ENCODE peak calls at places on chromosome 14, in six cellular contexts. L, A, B, Z, Q and N are unnamed samples.

GRCh38 chr14:97976861-97977260 is 1179.7 kb downstream of the VRK1 start:
- DNase-seq in L (no peak), A (peak), B (peak), Q (no peak), Z (no peak), N (no peak)

GRCh38 chr14:105386581-105387529 is 11.5 kb upstream of the TEX22 start:
- DNase-seq in B (no peak), Q (no peak), A (no peak), L (no peak), Z (no peak), N (no peak)

GRCh38 chr14:91018465-91018864 is 42.0 kb downstream of the RPS6KA5 start:
- DNase-seq in L (no peak), Z (no peak), A (no peak), B (no peak), Q (no peak), N (no peak)

GRCh38 chr14:37197421-37198272 is at the start of gene MIPOL1:
- DNase-seq in Q (peak), B (no peak), A (peak), L (peak), Z (peak), N (peak)

GRCh38 chr14:68285421-68286179 is 466.0 kb downstream of the RAD51B start:
- DNase-seq in A (no peak), B (peak), Z (no peak), L (no peak), Q (no peak), N (no peak)

GRCh38 chr14:61145258-61145902 is 135.8 kb downstream of the TMEM30B start:
- DNase-seq in L (no peak), A (no peak), Z (peak), Q (no peak), B (no peak), N (peak)

GRCh38 chr14:99133563-99134332 is 138.2 kb downstream of the BCL11B start:
- DNase-seq in L (peak), B (peak), Z (no peak), Q (no peak), A (no peak), N (no peak)

GRCh38 chr14:68522510-68523325 is 270.1 kb downstream of the ZFP36L1 start:
- DNase-seq in Z (peak), Q (no peak), L (no peak), B (no peak), A (no peak), N (peak)

GRCh38 chr14:59507063-59507751 is 22.9 kb downstream of the JKAMP start:
- DNase-seq in Z (peak), B (peak), A (no peak), Q (peak), L (no peak), N (peak)

GRCh38 chr14:59305836-59306555 is 117.5 kb downstream of the DAAM1 start:
- DNase-seq in Z (peak), Q (no peak), A (no peak), B (no peak), L (no peak), N (peak)

GRCh38 chr14:80930836-80931389 is 10.6 kb downstream of the CEP128 start:
- DNase-seq in A (no peak), L (no peak), Z (peak), B (no peak), Q (no peak), N (peak)

GRCh38 chr14:37232907-37233481 is 35.3 kb downstream of the MIPOL1 start:
- DNase-seq in B (no peak), L (no peak), A (no peak), Z (peak), Q (no peak), N (peak)

GRCh38 chr14:81051547-81051946 is 96.1 kb downstream of the TSHR start:
- DNase-seq in Q (no peak), B (no peak), A (no peak), L (no peak), Z (no peak), N (no peak)

GRCh38 chr14:61475316-61475715 is 153.9 kb downstream of the PRKCH start:
- DNase-seq in Q (no peak), B (peak), Z (peak), L (no peak), A (no peak), N (peak)

GRCh38 chr14:37826869-37827268 is 231.4 kb downstream of the TTC6 start:
- DNase-seq in L (no peak), B (no peak), A (no peak), Z (no peak), Q (no peak), N (no peak)

GRCh38 chr14:90760591-90761316 is 55.5 kb downstream of the TTC7B start:
- DNase-seq in Q (no peak), Z (peak), L (no peak), A (no peak), B (no peak), N (peak)

GRCh38 chr14:23864252-23864651 is 89.3 kb upstream of the DHRS4 start:
- DNase-seq in Z (no peak), L (no peak), Q (no peak), B (no peak), A (no peak), N (no peak)

GRCh38 chr14:72904840-72905561 is 11.1 kb upstream of the DPF3 start:
- DNase-seq in Z (peak), B (peak), L (peak), Q (peak), A (no peak), N (peak)

GRCh38 chr14:77660754-77661153 is 44.3 kb upstream of the SPTLC2 start:
- DNase-seq in A (no peak), B (no peak), Q (no peak), Z (no peak), L (no peak), N (no peak)

GRCh38 chr14:91708795-91709194 is 23.1 kb downstream of the CATSPERB start:
- DNase-seq in Z (no peak), A (no peak), Q (no peak), B (no peak), L (no peak), N (no peak)

GRCh38 chr14:105844810-105845724 is 318.7 kb downstream of the TMEM121 start:
- DNase-seq in A (no peak), Q (no peak), L (peak), Z (no peak), B (peak), N (no peak)

GRCh38 chr14:92551066-92551841 is 37.7 kb downstream of the RIN3 start:
- DNase-seq in Q (no peak), A (no peak), Z (no peak), B (no peak), L (no peak), N (no peak)

GRCh38 chr14:103385994-103386491 is 828 bp downstream of the MARK3 start:
- DNase-seq in Z (no peak), B (peak), A (peak), Q (no peak), L (no peak), N (no peak)

GRCh38 chr14:98715054-98715453 is 556.9 kb downstream of the BCL11B start:
- DNase-seq in L (no peak), Q (no peak), Z (no peak), B (no peak), A (no peak), N (no peak)

GRCh38 chr14:97359391-97359790 is 562.2 kb downstream of the VRK1 start:
- DNase-seq in B (no peak), Z (no peak), Q (no peak), L (no peak), A (no peak), N (no peak)

GRCh38 chr14:44846232-44846824 is 115.4 kb downstream of the KLHL28 start:
- DNase-seq in A (no peak), L (no peak), Z (peak), B (no peak), Q (peak), N (peak)

GRCh38 chr14:19920021-19920657 is at the start of gene OR4K5:
- DNase-seq in Z (no peak), A (no peak), L (no peak), Q (no peak), B (no peak), N (no peak)

GRCh38 chr14:65032319-65032718 is 45.6 kb downstream of the FNTB start:
- DNase-seq in Z (no peak), L (no peak), A (peak), Q (peak), B (no peak), N (no peak)

GRCh38 chr14:65226824-65227604 is 124.7 kb upstream of the MAX start:
- DNase-seq in A (no peak), B (no peak), L (no peak), Z (peak), Q (peak), N (peak)

GRCh38 chr14:78933948-78934524 is 763.9 kb downstream of the NRXN3 start:
- DNase-seq in L (no peak), Z (peak), B (no peak), Q (peak), A (no peak), N (peak)
- TF ChIP-seq CTCF in L (no peak), Z (peak), B (no peak), Q (no peak), A (peak), N (peak)

GRCh38 chr14:21103165-21103709 is 2.4 kb downstream of the TMEM253 start:
- DNase-seq in L (no peak), B (no peak), A (no peak), Q (no peak), Z (no peak), N (no peak)
- H3K4me3 ChIP-seq in L (peak), B (peak), A (peak), Q (peak), Z (peak), N (peak)

DNA sequence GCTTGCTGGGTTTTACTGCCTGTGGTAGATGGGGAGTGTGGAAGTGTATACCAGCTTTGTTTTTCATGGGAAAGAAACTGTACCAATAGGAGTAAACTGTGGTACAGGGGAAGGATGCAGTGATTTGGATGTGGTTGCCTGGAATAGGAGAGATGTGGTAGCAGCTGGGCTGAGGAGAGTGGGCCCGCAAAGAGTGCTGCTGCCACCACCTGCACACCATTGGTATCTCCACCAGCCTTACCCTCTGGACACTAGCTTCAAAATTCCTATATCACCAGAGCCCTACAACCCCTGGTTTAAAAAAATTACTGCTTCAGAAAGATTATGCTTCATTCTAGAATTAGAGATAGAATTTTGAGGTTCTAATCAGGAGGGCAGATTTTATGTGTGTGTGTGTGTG is 53.6 kb downstream of the AKAP6 start:
- DNase-seq in B (no peak), A (no peak), Q (no peak), Z (peak), L (no peak), N (peak)
- TF ChIP-seq CTCF in B (no peak), A (peak), Q (no peak), Z (peak), L (no peak), N (peak)

GRCh38 chr14:50001146-50001998 is 108.5 kb downstream of the ARF6 start:
- DNase-seq in B (peak), L (peak), Q (peak), Z (no peak), A (no peak), N (peak)

GRCh38 chr14:49999826-50000214 is 106.9 kb downstream of the ARF6 start:
- DNase-seq in Q (no peak), Z (no peak), B (no peak), L (no peak), A (no peak), N (no peak)

GRCh38 chr14:49999216-49999761 is 106.4 kb downstream of the ARF6 start:
- DNase-seq in Z (peak), L (peak), B (peak), A (peak), Q (peak), N (peak)

GRCh38 chr14:50001999-50002925 is 109.4 kb downstream of the ARF6 start:
- DNase-seq in A (peak), Q (peak), L (peak), Z (no peak), B (peak), N (no peak)

DNA sequence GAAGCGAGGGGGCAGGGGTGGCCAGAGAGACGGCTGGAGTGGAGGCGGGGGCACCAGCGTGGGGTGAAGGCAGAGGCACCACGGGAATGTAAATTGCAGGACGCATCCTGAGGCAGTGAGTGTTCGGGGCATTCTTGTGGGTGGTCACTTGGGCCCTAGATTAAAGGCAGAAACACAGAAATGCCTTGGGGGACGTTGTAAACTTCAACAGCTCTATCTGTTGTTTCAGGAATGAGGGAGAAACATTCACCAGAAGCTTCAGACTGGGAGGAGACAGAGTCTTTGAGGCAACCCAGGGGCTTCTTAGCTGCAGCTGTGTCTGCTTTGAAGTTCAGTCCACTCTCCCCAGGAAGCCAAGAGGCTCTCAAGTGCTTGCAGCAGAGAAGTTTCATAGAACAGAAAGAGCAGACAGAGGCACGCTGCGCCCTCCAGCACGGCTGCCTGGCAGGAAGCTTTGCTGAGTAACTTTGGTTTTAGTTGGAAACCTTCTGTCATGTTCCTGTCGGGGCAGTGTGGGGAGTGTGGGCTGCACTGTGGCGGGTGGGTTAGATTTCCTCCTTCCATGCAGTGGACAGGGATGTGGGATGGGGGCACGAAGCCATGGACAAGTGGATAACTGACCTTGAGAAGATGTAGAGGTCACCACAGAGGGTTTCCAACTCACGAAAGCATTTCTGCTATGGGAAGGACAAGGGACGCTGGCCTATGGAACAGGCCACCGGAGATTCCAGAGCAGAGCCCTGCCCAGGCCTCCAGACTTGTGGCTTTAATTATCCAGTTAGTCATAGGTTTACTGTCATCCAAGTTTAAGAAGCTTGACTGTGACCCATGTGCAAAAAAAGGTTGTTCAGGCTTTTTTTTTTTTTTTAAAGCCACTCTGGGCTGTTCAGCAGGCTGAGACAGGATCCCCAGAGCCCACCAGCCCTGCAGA is 107.6 kb downstream of the ARF6 start:
- DNase-seq in A (peak), B (peak), Q (peak), Z (peak), L (peak), N (peak)
- H3K4me3 ChIP-seq in A (no peak), B (peak), Q (no peak), Z (peak), L (no peak), N (no peak)

DNA sequence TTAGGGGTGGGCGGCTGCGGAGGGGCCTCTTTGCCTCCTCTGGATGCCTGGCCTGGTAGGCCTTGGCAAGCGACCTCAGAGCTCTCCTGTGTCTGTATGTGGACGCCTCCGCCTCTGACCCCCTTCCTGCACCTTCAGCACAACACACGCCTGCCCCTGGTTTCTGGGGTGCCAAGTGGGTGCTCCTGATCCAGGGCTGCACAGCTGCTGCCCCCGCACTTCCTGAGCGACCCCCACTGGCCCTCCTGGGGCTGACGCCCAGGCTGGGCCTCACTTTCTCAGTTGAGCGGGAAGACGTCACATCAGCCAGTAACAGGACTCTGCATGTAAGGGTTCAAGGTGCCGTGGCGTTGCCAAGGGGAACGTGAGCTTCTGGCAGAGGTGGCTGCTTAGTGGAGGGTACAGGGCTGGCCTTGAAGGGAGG is 322.2 kb upstream of the RTL1 start:
- DNase-seq in Z (no peak), B (peak), A (no peak), L (no peak), Q (no peak), N (no peak)
- TF ChIP-seq CTCF in Z (no peak), B (no peak), A (no peak), L (no peak), Q (no peak), N (no peak)

DNA sequence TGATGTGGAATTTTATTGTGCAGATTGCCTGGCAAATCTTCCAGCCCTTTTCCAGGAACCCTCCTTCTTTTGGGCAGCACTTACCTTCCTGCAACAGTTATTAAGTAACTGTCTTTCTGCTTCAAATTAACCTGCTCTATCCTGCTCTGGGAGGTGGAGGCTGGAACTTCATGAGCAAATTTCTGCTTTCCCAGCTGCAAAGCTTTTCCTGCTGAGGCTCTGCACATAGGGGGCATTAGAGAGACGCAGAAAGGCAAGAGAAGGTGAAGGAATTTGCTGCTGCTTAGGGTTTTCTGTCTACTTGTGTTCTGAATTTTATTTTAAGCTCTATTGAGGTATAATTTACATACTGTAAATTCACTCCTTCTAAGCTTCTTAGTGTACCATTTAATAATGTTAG is 259.2 kb downstream of the PCNX1 start:
- DNase-seq in B (no peak), Z (peak), Q (peak), L (peak), A (no peak), N (peak)
- H3K4me3 ChIP-seq in B (no peak), Z (no peak), Q (no peak), L (no peak), A (no peak), N (no peak)

DNA sequence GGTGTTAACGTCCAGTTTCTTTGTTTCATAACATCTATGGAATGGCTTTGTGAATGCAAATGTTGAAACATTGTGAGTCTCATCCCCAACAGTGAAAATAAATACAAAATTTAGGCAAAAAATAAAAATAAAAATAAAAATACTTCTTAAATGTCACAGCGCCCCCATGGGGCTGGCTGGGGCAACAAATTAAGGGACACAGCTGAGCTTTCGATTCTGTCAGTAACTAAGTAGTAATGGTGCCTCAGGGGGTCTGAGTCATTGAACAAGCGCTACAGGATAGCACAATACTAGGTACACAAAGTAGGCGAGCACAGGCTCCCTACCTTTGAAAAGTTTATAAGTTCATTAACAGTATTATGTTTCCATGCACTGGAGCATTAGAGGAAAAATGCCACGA is 667.3 kb downstream of the DIO2 start:
- DNase-seq in A (no peak), Q (no peak), B (no peak), Z (peak), L (no peak), N (peak)
- TF ChIP-seq CTCF in A (no peak), Q (no peak), B (no peak), Z (peak), L (no peak), N (peak)

DNA sequence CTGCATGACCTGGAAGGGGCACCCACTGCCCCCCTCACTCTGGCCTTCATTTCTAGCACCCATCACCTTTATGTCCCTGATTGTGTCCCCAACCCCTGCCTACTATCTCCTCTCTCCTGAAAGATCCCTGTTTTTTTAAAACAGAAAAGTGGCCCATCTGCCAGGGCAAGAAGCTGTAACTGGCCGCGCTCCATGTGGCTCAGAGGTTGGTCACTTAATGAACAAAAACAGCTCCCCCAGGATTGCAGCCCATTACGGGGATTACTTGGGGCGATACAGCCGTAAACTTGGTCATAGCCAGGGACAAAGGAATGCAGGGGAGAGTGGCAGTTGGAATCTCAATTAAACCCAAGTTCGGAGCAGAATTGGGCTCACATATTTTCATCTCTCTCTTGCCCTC is 34.8 kb upstream of the VSX2 start:
- DNase-seq in Z (no peak), Q (no peak), A (no peak), L (no peak), B (no peak), N (no peak)
- H3K4me3 ChIP-seq in Z (no peak), Q (no peak), A (no peak), L (no peak), B (no peak), N (no peak)

GRCh38 chr14:88727057-88727456 is 65.7 kb downstream of the EML5 start:
- DNase-seq in L (no peak), B (no peak), A (no peak), Q (no peak), Z (no peak), N (no peak)

GRCh38 chr14:88729159-88729558 is 63.6 kb downstream of the EML5 start:
- DNase-seq in L (no peak), Q (no peak), A (no peak), B (no peak), Z (peak), N (no peak)
- TF ChIP-seq CTCF in L (no peak), Q (no peak), A (no peak), B (no peak), Z (peak), N (peak)

GRCh38 chr14:75521415-75522199 is 662 bp upstream of the BATF start:
- DNase-seq in L (no peak), Z (no peak), B (no peak), A (no peak), Q (no peak), N (no peak)

GRCh38 chr14:75523771-75524171 is 1.5 kb downstream of the BATF start:
- DNase-seq in Q (no peak), A (no peak), B (no peak), Z (peak), L (no peak), N (peak)

GRCh38 chr14:75522224-75522764 is at the start of gene BATF:
- DNase-seq in B (peak), L (no peak), Z (no peak), Q (no peak), A (no peak), N (no peak)

GRCh38 chr14:75520852-75521251 is 1.4 kb upstream of the BATF start:
- DNase-seq in L (no peak), Q (no peak), B (no peak), A (no peak), Z (no peak), N (no peak)

GRCh38 chr14:75522919-75523318 is 650 bp downstream of the BATF start:
- DNase-seq in L (no peak), Q (no peak), Z (no peak), B (no peak), A (no peak), N (no peak)
- H3K4me3 ChIP-seq in L (peak), Q (peak), Z (no peak), B (peak), A (peak), N (no peak)